ENCODE peak calls at places on chromosomes 11 and 22, in seven cellular contexts. One of them, this sample, is unnamed.

GRCh38 chr11:14577835-14578529 is 57.8 kb upstream of the PSMA1 start:
- DNase-seq in H9: no peak
- DNase-seq in H1: no peak
- DNase-seq in IMR-90: no peak
- DNase-seq in mesenchymal stem cell: peak; percentile 10
- DNase-seq in trophoblast cell: no peak
- DNase-seq in neuronal stem cell: no peak
- DNase-seq in this sample: no peak

GRCh38 chr11:13923716-13924650 is 38.5 kb upstream of the SPON1 start:
- DNase-seq in trophoblast cell: no peak
- DNase-seq in mesenchymal stem cell: no peak
- DNase-seq in neuronal stem cell: no peak
- DNase-seq in H1: no peak
- DNase-seq in IMR-90: no peak
- DNase-seq in H9: no peak
- DNase-seq in this sample: no peak

GRCh38 chr11:119262668-119263351 is 54.1 kb downstream of the MCAM start:
- DNase-seq in trophoblast cell: no peak
- DNase-seq in H9: no peak
- DNase-seq in neuronal stem cell: no peak
- DNase-seq in mesenchymal stem cell: peak; percentile 74
- DNase-seq in IMR-90: peak; percentile 57
- DNase-seq in H1: no peak
- DNase-seq in this sample: no peak

GRCh38 chr11:12043959-12044772 is 35.7 kb upstream of the DKK3 start:
- DNase-seq in mesenchymal stem cell: peak; percentile 97
- DNase-seq in trophoblast cell: peak; percentile 80
- DNase-seq in neuronal stem cell: peak; percentile 68
- DNase-seq in H9: peak; percentile 79
- DNase-seq in H1: peak; percentile 87
- DNase-seq in IMR-90: peak; percentile 100
- DNase-seq in this sample: peak; percentile 94

GRCh38 chr11:34068098-34068497 is 16.6 kb downstream of the CAPRIN1 start:
- DNase-seq in trophoblast cell: no peak
- DNase-seq in IMR-90: peak; percentile 64
- DNase-seq in mesenchymal stem cell: peak; percentile 33
- DNase-seq in H1: no peak
- DNase-seq in neuronal stem cell: no peak
- DNase-seq in H9: no peak
- DNase-seq in this sample: no peak

GRCh38 chr11:61007383-61007970 is 36.0 kb downstream of the CD6 start:
- DNase-seq in trophoblast cell: no peak
- DNase-seq in H9: peak; percentile 52
- DNase-seq in mesenchymal stem cell: no peak
- DNase-seq in neuronal stem cell: no peak
- DNase-seq in IMR-90: no peak
- DNase-seq in H1: no peak
- DNase-seq in this sample: peak; percentile 61

GRCh38 chr11:126113963-126114362 is 51.3 kb upstream of the CDON start:
- DNase-seq in IMR-90: no peak
- DNase-seq in trophoblast cell: no peak
- DNase-seq in H9: no peak
- DNase-seq in neuronal stem cell: no peak
- DNase-seq in H1: no peak
- DNase-seq in mesenchymal stem cell: no peak
- DNase-seq in this sample: no peak

GRCh38 chr22:26579331-26579886 is 10.5 kb downstream of the TPST2 start:
- DNase-seq in H1: no peak
- DNase-seq in IMR-90: no peak
- DNase-seq in mesenchymal stem cell: no peak
- DNase-seq in neuronal stem cell: no peak
- DNase-seq in trophoblast cell: no peak
- DNase-seq in H9: no peak
- DNase-seq in this sample: no peak

GRCh38 chr11:93082900-93083299 is 113.4 kb downstream of the MTNR1B start:
- DNase-seq in neuronal stem cell: no peak
- DNase-seq in H1: no peak
- DNase-seq in trophoblast cell: no peak
- DNase-seq in IMR-90: no peak
- DNase-seq in H9: no peak
- DNase-seq in mesenchymal stem cell: no peak
- DNase-seq in this sample: no peak

GRCh38 chr11:94477644-94478043 is 16.0 kb downstream of the MRE11 start:
- DNase-seq in H9: no peak
- DNase-seq in trophoblast cell: no peak
- DNase-seq in IMR-90: no peak
- DNase-seq in neuronal stem cell: no peak
- DNase-seq in mesenchymal stem cell: no peak
- DNase-seq in H1: no peak
- DNase-seq in this sample: no peak

GRCh38 chr11:14148653-14149273 is 186.2 kb downstream of the SPON1 start:
- DNase-seq in trophoblast cell: no peak
- DNase-seq in neuronal stem cell: no peak
- DNase-seq in IMR-90: peak; percentile 44
- DNase-seq in mesenchymal stem cell: peak; percentile 36
- DNase-seq in H1: no peak
- DNase-seq in H9: no peak
- DNase-seq in this sample: peak; percentile 26

GRCh38 chr11:129348813-129349212 is 26.8 kb upstream of the BARX2 start:
- DNase-seq in neuronal stem cell: no peak
- DNase-seq in H1: no peak
- DNase-seq in IMR-90: no peak
- DNase-seq in mesenchymal stem cell: no peak
- DNase-seq in H9: no peak
- DNase-seq in trophoblast cell: no peak
- DNase-seq in this sample: no peak

GRCh38 chr11:12284321-12285050 is 92.9 kb upstream of the PARVA start:
- DNase-seq in mesenchymal stem cell: peak; percentile 81
- DNase-seq in H1: peak; percentile 19
- DNase-seq in neuronal stem cell: no peak
- DNase-seq in IMR-90: peak; percentile 70
- DNase-seq in H9: peak; percentile 14
- DNase-seq in trophoblast cell: no peak
- DNase-seq in this sample: no peak

GRCh38 chr11:14362613-14363012 is 3.6 kb upstream of the RRAS2 start:
- DNase-seq in neuronal stem cell: no peak
- DNase-seq in trophoblast cell: no peak
- DNase-seq in H9: no peak
- DNase-seq in mesenchymal stem cell: no peak
- DNase-seq in H1: no peak
- DNase-seq in IMR-90: no peak
- DNase-seq in this sample: no peak

GRCh38 chr11:116990061-116990473 is 108.2 kb downstream of the SIK3 start:
- DNase-seq in neuronal stem cell: no peak
- DNase-seq in H1: no peak
- DNase-seq in H9: no peak
- DNase-seq in trophoblast cell: no peak
- DNase-seq in mesenchymal stem cell: peak; percentile 25
- DNase-seq in IMR-90: peak; percentile 92
- DNase-seq in this sample: no peak

GRCh38 chr11:66020618-66021357 is 5.5 kb downstream of the CATSPER1 start:
- DNase-seq in neuronal stem cell: no peak
- DNase-seq in H1: no peak
- DNase-seq in H9: no peak
- DNase-seq in mesenchymal stem cell: peak; percentile 85
- DNase-seq in IMR-90: peak; percentile 79
- DNase-seq in trophoblast cell: peak; percentile 78
- DNase-seq in this sample: no peak

GRCh38 chr11:13224324-13224723 is 53.3 kb upstream of the BMAL1 start:
- DNase-seq in trophoblast cell: peak; percentile 60
- DNase-seq in H9: no peak
- DNase-seq in neuronal stem cell: no peak
- DNase-seq in mesenchymal stem cell: no peak
- DNase-seq in IMR-90: no peak
- DNase-seq in H1: no peak
- DNase-seq in this sample: no peak

GRCh38 chr11:65854161-65854592 is 3.8 kb downstream of the CFL1 start:
- DNase-seq in trophoblast cell: no peak
- DNase-seq in H9: peak; percentile 19
- DNase-seq in mesenchymal stem cell: no peak
- DNase-seq in H1: no peak
- DNase-seq in neuronal stem cell: no peak
- DNase-seq in IMR-90: no peak
- DNase-seq in this sample: peak; percentile 0

GRCh38 chr11:93194673-93195291 is 3.0 kb downstream of the SLC36A4 start:
- DNase-seq in trophoblast cell: no peak
- DNase-seq in neuronal stem cell: no peak
- DNase-seq in H9: no peak
- DNase-seq in IMR-90: no peak
- DNase-seq in mesenchymal stem cell: no peak
- DNase-seq in H1: no peak
- DNase-seq in this sample: no peak

GRCh38 chr11:18222814-18223421 is 13.7 kb downstream of the SAA4 start:
- DNase-seq in H1: no peak
- DNase-seq in neuronal stem cell: no peak
- DNase-seq in trophoblast cell: no peak
- DNase-seq in IMR-90: no peak
- DNase-seq in mesenchymal stem cell: no peak
- DNase-seq in H9: no peak
- DNase-seq in this sample: no peak

GRCh38 chr11:18223937-18224387 is 12.6 kb downstream of the SAA4 start:
- DNase-seq in trophoblast cell: no peak
- DNase-seq in H9: no peak
- DNase-seq in IMR-90: no peak
- DNase-seq in neuronal stem cell: no peak
- DNase-seq in H1: no peak
- DNase-seq in mesenchymal stem cell: no peak
- DNase-seq in this sample: no peak

GRCh38 chr11:18225906-18226305 is 10.7 kb downstream of the SAA4 start:
- DNase-seq in trophoblast cell: no peak
- DNase-seq in H1: no peak
- DNase-seq in neuronal stem cell: no peak
- DNase-seq in H9: no peak
- DNase-seq in mesenchymal stem cell: no peak
- DNase-seq in IMR-90: no peak
- DNase-seq in this sample: no peak

GRCh38 chr11:18221274-18221876 is 15.2 kb downstream of the SAA4 start:
- DNase-seq in H1: no peak
- DNase-seq in IMR-90: no peak
- DNase-seq in neuronal stem cell: no peak
- DNase-seq in trophoblast cell: no peak
- DNase-seq in mesenchymal stem cell: no peak
- DNase-seq in H9: no peak
- DNase-seq in this sample: no peak
- H2BK120ac ChIP-seq in H1: no peak overlapping the region
- H2BK120ac ChIP-seq in IMR-90: no peak overlapping the region
- H2BK120ac ChIP-seq in neuronal stem cell: no peak overlapping the region
- H2BK120ac ChIP-seq in trophoblast cell: no peak overlapping the region
- H2BK120ac ChIP-seq in mesenchymal stem cell: no peak overlapping the region
- H2BK120ac ChIP-seq in H9: no peak overlapping the region
- H2BK120ac ChIP-seq in this sample: no peak overlapping the region

DNA sequence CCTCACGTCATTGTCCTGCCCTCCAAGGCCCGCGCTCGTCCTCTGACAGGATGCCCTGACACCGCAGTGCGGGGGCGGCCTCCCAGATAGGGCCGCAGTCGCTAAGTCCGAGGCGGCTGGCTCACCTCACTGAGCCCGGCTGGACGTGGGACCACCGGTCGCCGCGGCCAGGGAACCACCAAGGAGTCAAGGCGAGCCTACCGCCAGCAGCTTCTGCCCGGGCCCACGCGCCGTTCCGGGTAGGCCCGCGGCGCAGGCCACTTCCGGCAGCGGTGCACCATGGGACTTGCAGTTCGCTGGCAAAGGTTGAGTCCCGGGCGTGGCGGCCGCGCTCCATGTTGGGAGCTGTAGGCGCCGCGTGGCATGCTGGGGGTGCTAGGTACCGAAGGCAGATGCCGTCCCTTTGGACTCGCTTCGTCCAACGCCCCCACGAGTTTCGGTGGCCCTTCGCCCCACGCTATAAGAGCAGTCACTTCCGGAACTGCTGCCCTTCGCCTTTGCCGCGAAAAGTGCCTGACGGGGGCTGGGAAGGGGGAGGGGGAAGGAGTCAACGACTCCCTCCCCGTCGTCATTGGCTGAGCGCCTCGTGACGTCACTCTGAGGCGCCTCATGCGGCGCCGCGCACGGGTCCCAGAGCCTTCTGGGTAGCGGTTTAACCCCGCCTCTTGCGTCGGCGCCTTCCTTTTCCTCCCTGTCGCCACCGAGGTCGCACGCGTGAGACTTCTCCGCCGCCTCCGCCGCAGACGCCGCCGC is at the start of gene RPLP2:
- DNase-seq in H9: peak; percentile 96
- DNase-seq in mesenchymal stem cell: peak; percentile 98
- DNase-seq in IMR-90: peak; percentile 95
- DNase-seq in trophoblast cell: peak; percentile 98
- DNase-seq in H1: peak; percentile 100
- DNase-seq in neuronal stem cell: peak; percentile 97
- DNase-seq in this sample: peak; percentile 98
- H3K23ac ChIP-seq in H9: no peak within 1 kb of the TSS
- H3K23ac ChIP-seq in mesenchymal stem cell: peak within 1 kb of the TSS; percentile 86
- H3K23ac ChIP-seq in IMR-90: peak within 1 kb of the TSS; percentile 100
- H3K23ac ChIP-seq in trophoblast cell: no peak within 1 kb of the TSS
- H3K23ac ChIP-seq in H1: no peak within 1 kb of the TSS
- H3K23ac ChIP-seq in neuronal stem cell: peak within 1 kb of the TSS; percentile 100
- H3K23ac ChIP-seq in this sample: peak within 1 kb of the TSS; percentile 90

GRCh38 chr22:21629262-21630149 is at the start of gene YDJC:
- DNase-seq in neuronal stem cell: peak; percentile 89
- DNase-seq in IMR-90: peak; percentile 88
- DNase-seq in H9: peak; percentile 94
- DNase-seq in H1: peak; percentile 96
- DNase-seq in mesenchymal stem cell: peak; percentile 90
- DNase-seq in trophoblast cell: peak; percentile 96
- DNase-seq in this sample: peak; percentile 96
- H2BK120ac ChIP-seq in neuronal stem cell: no peak within 1 kb of the TSS
- H2BK120ac ChIP-seq in IMR-90: no peak within 1 kb of the TSS
- H2BK120ac ChIP-seq in H9: no peak within 1 kb of the TSS
- H2BK120ac ChIP-seq in H1: peak within 1 kb of the TSS; percentile 43
- H2BK120ac ChIP-seq in mesenchymal stem cell: no peak within 1 kb of the TSS
- H2BK120ac ChIP-seq in trophoblast cell: peak within 1 kb of the TSS; percentile 60
- H2BK120ac ChIP-seq in this sample: no peak within 1 kb of the TSS

DNA sequence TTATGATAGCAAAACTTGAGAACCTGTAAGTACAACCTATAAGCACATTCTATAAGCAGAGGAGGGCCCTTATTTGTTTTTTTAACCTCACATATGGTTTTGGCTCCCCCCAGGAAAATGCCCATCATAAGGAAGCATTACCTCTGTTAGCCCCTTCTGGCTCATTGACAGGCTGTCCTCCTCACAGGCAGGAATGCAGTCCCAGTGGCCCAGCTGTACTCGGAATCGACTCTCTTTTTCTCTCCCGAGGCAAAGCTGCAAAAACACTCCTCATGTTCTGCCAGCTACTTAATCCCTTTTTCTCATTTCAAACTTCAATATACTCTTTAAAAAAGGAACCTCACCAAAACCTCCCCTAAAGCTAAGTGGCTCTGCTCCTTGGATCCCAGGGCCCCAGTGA is 57.4 kb downstream of the JRKL start:
- DNase-seq in neuronal stem cell: no peak
- DNase-seq in IMR-90: no peak
- DNase-seq in mesenchymal stem cell: no peak
- DNase-seq in H1: no peak
- DNase-seq in trophoblast cell: no peak
- DNase-seq in H9: no peak
- DNase-seq in this sample: no peak
- H3K23ac ChIP-seq in neuronal stem cell: no peak overlapping the region
- H3K23ac ChIP-seq in IMR-90: no peak overlapping the region
- H3K23ac ChIP-seq in mesenchymal stem cell: no peak overlapping the region
- H3K23ac ChIP-seq in H1: no peak overlapping the region
- H3K23ac ChIP-seq in trophoblast cell: no peak overlapping the region
- H3K23ac ChIP-seq in H9: no peak overlapping the region
- H3K23ac ChIP-seq in this sample: no peak overlapping the region